ENCODE peak calls at places on chromosomes 12 and 14, in four cellular contexts. X is CD8-positive, alpha-beta T cell; N is fibroblast of lung; R is CD8-positive, alpha-beta memory T cell. T is an unnamed sample.

GRCh38 chr12:106980944-106981343 is 6.0 kb downstream of the MTERF2 start:
- DNase-seq in N (peak; percentile 34), R (no peak), X (no peak), T (no peak)

GRCh38 chr14:69694730-69695663 is 71.9 kb upstream of the SRSF5 start:
- DNase-seq in X (no peak), N (peak; percentile 60), R (no peak), T (no peak)

GRCh38 chr12:107302649-107303386 is 209.5 kb upstream of the CRY1 start:
- DNase-seq in X (no peak), R (no peak), N (peak; percentile 15), T (no peak)

GRCh38 chr12:115201928-115202327 is 518.0 kb upstream of the TBX3 start:
- DNase-seq in R (no peak), N (no peak), X (no peak), T (no peak)

GRCh38 chr12:112684742-112685141 is 106.8 kb upstream of the RPH3A start:
- DNase-seq in R (no peak), X (no peak), N (no peak), T (no peak)

GRCh38 chr12:123608192-123608591 is 6.3 kb downstream of the DDX55 start:
- DNase-seq in N (no peak), R (no peak), X (no peak), T (no peak)

GRCh38 chr14:99752486-99753121 is 40.6 kb upstream of the EML1 start:
- DNase-seq in N (peak; percentile 81), X (no peak), R (no peak), T (no peak)

GRCh38 chr12:123779551-123779950 is 17.4 kb downstream of the DNAH10 start:
- DNase-seq in R (no peak), X (no peak), N (no peak), T (no peak)

GRCh38 chr14:30527196-30527595 is 31.8 kb upstream of the G2E3 start:
- DNase-seq in X (no peak), N (no peak), R (no peak), T (no peak)

GRCh38 chr14:74135386-74135785 is 50.6 kb downstream of the LIN52 start:
- DNase-seq in R (no peak), N (peak; percentile 85), X (no peak), T (peak; percentile 33)

GRCh38 chr12:76899522-76899921 is 20.7 kb upstream of the CSRP2 start:
- DNase-seq in X (no peak), N (no peak), R (no peak), T (no peak)

GRCh38 chr12:21451529-21451928 is 14.1 kb downstream of the PYROXD1 start:
- DNase-seq in N (peak; percentile 79), R (no peak), X (no peak), T (no peak)

GRCh38 chr14:102184678-102185040 is 45.0 kb downstream of the WDR20 start:
- DNase-seq in R (no peak), X (no peak), N (peak; percentile 20), T (no peak)

GRCh38 chr14:22007278-22008097 is 333.9 kb upstream of the OR4E1 start:
- DNase-seq in N (no peak), X (no peak), R (no peak), T (no peak)

GRCh38 chr12:30701056-30701455 is 5.4 kb upstream of the IPO8 start:
- DNase-seq in R (no peak), N (no peak), X (no peak), T (no peak)

GRCh38 chr12:46266869-46267617 is 1.8 kb downstream of the SLC38A1 start:
- DNase-seq in X (peak; percentile 71), N (peak; percentile 76), R (peak; percentile 85), T (peak; percentile 64)

GRCh38 chr12:15163001-15163400 is 58.2 kb downstream of the RERG start:
- DNase-seq in N (peak; percentile 25), R (no peak), X (no peak), T (no peak)

GRCh38 chr14:29668201-29668600 is 259.4 kb downstream of the PRKD1 start:
- DNase-seq in N (peak; percentile 21), X (no peak), R (no peak), T (no peak)

GRCh38 chr12:89949457-89950195 is 241.0 kb upstream of the ATP2B1 start:
- DNase-seq in X (peak; percentile 54), R (peak; percentile 81), N (peak; percentile 83), T (peak; percentile 51)

GRCh38 chr14:70809238-70810214 is at the start of gene MAP3K9:
- DNase-seq in X (peak; percentile 91), R (peak; percentile 91), N (peak; percentile 92), T (peak; percentile 95)

GRCh38 chr14:70810621-70811020 is 1.3 kb upstream of the MAP3K9 start:
- DNase-seq in N (no peak), X (no peak), R (no peak), T (no peak)

GRCh38 chr14:70808402-70809237 is 693 bp downstream of the MAP3K9 start:
- DNase-seq in N (peak; percentile 10), R (peak; percentile 74), X (peak; percentile 54), T (no peak)

GRCh38 chr14:70811065-70811464 is 1.8 kb upstream of the MAP3K9 start:
- DNase-seq in N (no peak), X (no peak), R (no peak), T (no peak)

GRCh38 chr14:70808023-70808401 is 1.3 kb downstream of the MAP3K9 start:
- DNase-seq in X (peak; percentile 60), R (peak; percentile 76), N (peak; percentile 22), T (no peak)
- H3K4me3 ChIP-seq in X (peak overlapping the region; percentile 65), R (peak overlapping the region; percentile 56), N (no peak overlapping the region), T (peak overlapping the region; percentile 76)

GRCh38 chr12:91104812-91105466 is 6.4 kb downstream of the LUM start:
- DNase-seq in N (no peak), R (no peak), X (no peak), T (no peak)
- H3K4me3 ChIP-seq in N (no peak overlapping the region), R (no peak overlapping the region), X (no peak overlapping the region), T (no peak overlapping the region)

GRCh38 chr12:124862768-124863408 is 776 bp downstream of the SCARB1 start:
- DNase-seq in R (no peak), X (no peak), N (peak; percentile 23), T (peak; percentile 46)

GRCh38 chr12:124863409-124864325 is at the start of gene SCARB1:
- DNase-seq in N (peak; percentile 64), X (peak; percentile 73), R (peak; percentile 83), T (no peak)

GRCh38 chr12:124861492-124861891 is 2.2 kb downstream of the SCARB1 start:
- DNase-seq in N (peak; percentile 63), X (no peak), R (peak; percentile 28), T (no peak)

GRCh38 chr12:124864326-124864752 is 675 bp upstream of the SCARB1 start:
- DNase-seq in R (no peak), N (no peak), X (no peak), T (no peak)

GRCh38 chr12:124861898-124862676 is 1.6 kb downstream of the SCARB1 start:
- DNase-seq in X (no peak), R (peak; percentile 23), N (no peak), T (no peak)
- H3K4me3 ChIP-seq in X (no peak overlapping the region), R (no peak overlapping the region), N (peak overlapping the region; percentile 61), T (peak overlapping the region; percentile 71)

DNA sequence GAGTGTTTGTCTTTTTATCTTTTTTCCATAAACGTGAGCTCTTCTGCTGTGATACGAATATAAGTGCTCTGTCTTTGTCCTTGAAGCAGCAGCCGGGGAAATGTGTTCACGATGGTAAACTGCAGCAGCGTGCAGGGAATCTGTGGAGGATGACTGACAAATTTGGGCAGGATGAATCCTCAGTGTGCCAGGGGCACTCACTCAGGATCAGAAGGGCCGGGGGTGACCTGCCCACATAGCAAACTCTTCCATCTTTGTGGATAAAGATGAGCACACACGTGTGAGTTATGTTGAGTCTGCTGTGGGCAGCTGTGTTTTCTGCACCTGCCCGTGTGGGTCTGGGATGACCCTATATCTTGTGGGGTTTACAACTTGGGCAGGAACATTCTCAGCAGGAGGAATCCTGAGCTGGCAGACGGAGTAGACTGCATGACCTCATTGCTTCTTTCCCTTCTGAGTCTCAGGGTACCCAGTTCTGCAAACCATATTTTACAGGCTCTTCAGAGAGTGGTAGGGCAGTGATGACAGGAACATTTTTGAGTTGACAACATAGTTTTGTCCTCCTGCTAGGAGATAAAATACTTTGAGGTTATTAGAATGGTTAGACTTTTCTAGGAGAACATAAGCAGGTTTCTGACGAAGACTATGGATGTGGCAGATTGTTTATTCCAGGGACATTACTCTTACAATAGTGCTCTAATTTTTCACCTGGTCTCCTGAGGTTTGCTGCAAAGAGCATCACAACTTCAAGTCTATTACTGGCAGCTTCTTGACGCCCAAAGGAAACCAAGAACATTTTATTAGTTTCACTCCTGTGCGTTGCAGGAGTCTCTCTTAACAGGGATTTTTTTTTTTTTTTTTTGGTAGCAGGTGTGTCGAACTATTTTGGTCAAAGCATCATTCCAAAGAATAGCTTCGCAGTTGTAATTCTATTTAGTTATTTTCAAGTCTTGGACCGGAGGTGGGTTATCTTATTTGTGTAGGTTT is 910 bp downstream of the ANO4 start:
- DNase-seq in X (no peak), N (peak; percentile 22), R (no peak), T (no peak)
- H3K4me3 ChIP-seq in X (no peak overlapping the region), N (peak overlapping the region; percentile 55), R (no peak overlapping the region), T (no peak overlapping the region)

T was measured in retinal pigment epithelial cell.